ENCODE peak calls at places on chromosome 11, in six cellular contexts. S is cardiac fibroblast; R is skeletal muscle cell; P is fibroblast of villous mesenchyme; B is stimulated activated CD4-positive, alpha-beta T cell treated with anti-CD3 and anti-CD28 coated beads, Interleukin-15, amount 100 ng/mL, for 1 hour; D is brain pericyte. I is an unnamed sample.

GRCh38 chr11:121372671-121373429 is 79.3 kb upstream of the SORL1 start:
- DNase-seq in B (no peak), D (no peak), R (no peak), S (no peak), P (no peak), I (peak)

GRCh38 chr11:32420937-32421532 is 14.3 kb downstream of the WT1 start:
- DNase-seq in R (no peak), S (peak), D (no peak), B (no peak), P (no peak), I (peak)

GRCh38 chr11:13091373-13091772 is 82.3 kb downstream of the RASSF10 start:
- DNase-seq in P (no peak), S (no peak), D (no peak), B (no peak), R (no peak), I (no peak)

GRCh38 chr11:10742460-10743208 is 8.4 kb upstream of the CTR9 start:
- DNase-seq in S (peak), B (no peak), P (peak), R (no peak), D (no peak), I (peak)

GRCh38 chr11:126949066-126949945 is 51.3 kb downstream of the KIRREL3 start:
- DNase-seq in R (no peak), B (no peak), S (no peak), P (no peak), D (no peak), I (peak)

GRCh38 chr11:114848027-114848426 is 169.7 kb downstream of the NXPE2 start:
- DNase-seq in S (no peak), P (no peak), B (no peak), D (no peak), R (no peak), I (no peak)

GRCh38 chr11:134374891-134375550 is 37.0 kb downstream of the B3GAT1 start:
- DNase-seq in D (no peak), S (no peak), P (no peak), R (no peak), B (no peak), I (no peak)

GRCh38 chr11:122642971-122643370 is 12.6 kb upstream of the UBASH3B start:
- DNase-seq in B (no peak), S (no peak), P (no peak), R (no peak), D (no peak), I (no peak)

GRCh38 chr11:74468521-74469280 is 1.4 kb upstream of the KCNE3 start:
- DNase-seq in R (no peak), S (peak), P (no peak), D (no peak), B (no peak), I (no peak)

GRCh38 chr11:45713573-45713972 is 48.2 kb upstream of the CHST1 start:
- DNase-seq in D (no peak), P (no peak), S (no peak), B (no peak), R (no peak), I (no peak)

GRCh38 chr11:27119396-27119795 is 78.8 kb downstream of the BBOX1 start:
- DNase-seq in P (no peak), R (no peak), D (no peak), B (no peak), S (no peak), I (no peak)

GRCh38 chr11:78446210-78446609 is 28.6 kb upstream of the GAB2 start:
- DNase-seq in S (no peak), P (no peak), D (no peak), B (no peak), R (no peak), I (no peak)

GRCh38 chr11:109648804-109649203 is 226.8 kb downstream of the C11orf87 start:
- DNase-seq in S (no peak), B (no peak), D (no peak), R (no peak), P (no peak), I (no peak)

GRCh38 chr11:104286129-104286528 is 122.2 kb upstream of the PDGFD start:
- DNase-seq in B (no peak), D (no peak), S (peak), P (no peak), R (no peak), I (no peak)

GRCh38 chr11:122159173-122159701 is 43.2 kb upstream of the BLID start:
- DNase-seq in D (no peak), R (peak), P (peak), B (no peak), S (peak), I (peak)

GRCh38 chr11:122711831-122712378 is 56.4 kb downstream of the UBASH3B start:
- DNase-seq in R (peak), S (peak), B (no peak), D (no peak), P (peak), I (peak)

GRCh38 chr11:72225411-72225951 is 914 bp downstream of the INPPL1 start:
- DNase-seq in B (no peak), D (no peak), R (no peak), P (no peak), S (no peak), I (peak)